ENCODE peak calls at places on chromosomes 6 and 20, in ten cellular contexts. O is astrocyte, N is NB4, T is AG10803, D is DND-41, P is BJ, W is cardiac muscle cell, I is cardiac fibroblast, U is left ventricle myocardium inferior, B is heart left ventricle. S is an unnamed sample.

GRCh38 chr6:28811873-28812272 is 111.9 kb downstream of the TRIM27 start:
- DNase-seq in N (peak), D (no peak), U (no peak), W (no peak), O (peak), I (peak), T (no peak), P (no peak), B (no peak), S (no peak)

GRCh38 chr20:37394543-37395410 is 48.8 kb downstream of the SRC start:
- DNase-seq in P (no peak), I (no peak), W (no peak), U (no peak), D (no peak), T (peak), N (peak), B (no peak), O (no peak), S (no peak)

GRCh38 chr20:34859367-34859766 is 13.3 kb downstream of the GGT7 start:
- DNase-seq in B (no peak), W (no peak), T (no peak), N (no peak), O (no peak), D (no peak), U (no peak), P (no peak), I (no peak), S (no peak)

GRCh38 chr6:136323431-136324112 is 33.9 kb upstream of the BCLAF1 start:
- DNase-seq in T (peak), D (no peak), O (peak), U (no peak), P (no peak), W (peak), B (no peak), N (no peak), I (no peak), S (no peak)

GRCh38 chr6:33927551-33927950 is 123.7 kb upstream of the MLN start:
- DNase-seq in D (no peak), O (peak), T (peak), I (peak), B (no peak), N (peak), W (peak), U (no peak), P (peak), S (peak)

GRCh38 chr6:170287371-170287876 is 3.5 kb downstream of the DLL1 start:
- DNase-seq in B (no peak), U (no peak), D (no peak), W (no peak), O (no peak), P (no peak), I (no peak), N (no peak), T (no peak), S (no peak)

GRCh38 chr20:5714261-5715041 is 35.8 kb upstream of the SHLD1 start:
- DNase-seq in W (peak), N (peak), O (no peak), D (peak), B (peak), U (no peak), I (peak), T (no peak), P (no peak), S (no peak)

GRCh38 chr6:119124079-119124824 is 45.8 kb upstream of the FAM184A start:
- DNase-seq in I (no peak), W (no peak), B (no peak), T (no peak), O (no peak), P (no peak), N (no peak), D (no peak), U (no peak), S (no peak)

GRCh38 chr6:112036088-112036637 is 17.7 kb upstream of the CCN6 start:
- DNase-seq in T (no peak), D (no peak), P (no peak), U (no peak), I (peak), B (no peak), O (no peak), N (no peak), W (no peak), S (no peak)

GRCh38 chr20:14860410-14860814 is 523.0 kb upstream of the FLRT3 start:
- DNase-seq in T (no peak), I (no peak), O (no peak), D (no peak), N (no peak), P (no peak), B (no peak), U (no peak), W (no peak), S (no peak)

GRCh38 chr20:17680128-17680835 is 1.8 kb downstream of the RRBP1 start:
- DNase-seq in B (peak), T (peak), W (peak), O (peak), D (peak), I (peak), U (peak), P (no peak), N (peak), S (peak)

GRCh38 chr20:9939231-9939630 is 95.6 kb upstream of the ANKEF1 start:
- DNase-seq in P (no peak), U (no peak), O (no peak), D (no peak), T (no peak), N (no peak), W (no peak), I (no peak), B (no peak), S (no peak)

GRCh38 chr6:109457596-109457996 is 2.0 kb upstream of the MICAL1 start:
- DNase-seq in N (no peak), W (no peak), I (no peak), T (peak), B (no peak), D (no peak), U (no peak), P (no peak), O (no peak), S (no peak)

GRCh38 chr6:109456710-109457595 is 1.4 kb upstream of the MICAL1 start:
- DNase-seq in I (peak), P (peak), D (no peak), U (peak), O (peak), W (peak), N (no peak), B (no peak), T (peak), S (peak)

GRCh38 chr6:109455502-109456282 is at the start of gene MICAL1:
- DNase-seq in D (peak), B (peak), U (peak), N (peak), W (peak), I (peak), T (peak), P (no peak), O (peak), S (peak)

GRCh38 chr6:109455161-109455501 is 441 bp downstream of the MICAL1 start:
- DNase-seq in U (no peak), T (no peak), W (no peak), N (peak), O (no peak), B (no peak), P (no peak), D (no peak), I (no peak), S (no peak)

DNA sequence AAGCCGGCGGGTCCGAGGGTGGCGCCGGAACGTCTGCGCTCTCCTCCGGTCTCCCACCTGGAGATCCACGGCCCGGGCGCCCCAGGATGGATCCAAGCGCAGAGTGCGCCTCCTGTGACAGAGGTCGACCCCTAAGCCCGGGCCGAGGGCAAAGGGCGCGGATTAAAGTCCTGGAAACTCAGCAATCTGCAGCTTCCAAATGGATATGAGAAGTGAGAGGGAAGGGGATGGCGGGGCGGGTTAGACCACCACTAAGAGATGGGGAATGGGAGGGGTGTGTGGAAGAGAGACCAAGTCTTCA is 661 bp upstream of the MICAL1 start:
- DNase-seq in I (no peak), O (no peak), T (no peak), N (no peak), W (no peak), U (no peak), B (no peak), P (no peak), D (no peak), S (no peak)
- H3K4me3 ChIP-seq in I (peak), O (peak), T (peak), N (no peak), W (peak), U (peak), B (peak), P (peak), D (peak), S (peak)

DNA sequence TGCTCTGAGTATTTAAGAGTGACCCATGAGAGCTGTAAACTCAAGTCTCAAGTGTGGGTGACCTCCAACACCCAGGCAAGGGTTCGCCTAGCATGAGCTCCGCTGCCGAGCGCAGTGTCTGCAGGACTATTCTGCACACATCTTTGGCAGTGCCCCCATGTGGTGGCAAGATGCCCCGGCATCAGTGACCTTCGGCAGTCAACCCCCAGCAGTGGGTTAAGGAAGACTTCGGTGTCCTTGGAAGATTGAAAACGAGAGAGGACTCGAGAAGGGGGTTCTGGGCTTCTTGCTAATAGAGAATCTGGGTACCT is 43.1 kb downstream of the RBM38 start:
- DNase-seq in O (no peak), W (no peak), U (no peak), P (no peak), B (no peak), T (no peak), N (peak), D (peak), I (no peak), S (no peak)
- TF ChIP-seq CTCF in O (no peak), W (no peak), U (peak), P (peak), B (no peak), T (no peak), N (peak), D (peak), I (no peak), S (no peak)

GRCh38 chr6:54846857-54847721 is 518 bp downstream of the FAM83B start:
- DNase-seq in D (no peak), U (no peak), I (no peak), N (no peak), B (no peak), T (no peak), W (peak), P (no peak), O (no peak), S (no peak)

GRCh38 chr6:54850061-54850460 is 3.5 kb downstream of the FAM83B start:
- DNase-seq in O (no peak), U (no peak), D (no peak), W (no peak), T (no peak), B (no peak), I (no peak), N (no peak), P (no peak), S (no peak)

GRCh38 chr6:54846243-54846856 is at the start of gene FAM83B:
- DNase-seq in N (no peak), O (no peak), I (no peak), D (no peak), B (no peak), W (peak), U (no peak), P (no peak), T (no peak), S (no peak)

GRCh38 chr6:54847799-54848597 is 1.4 kb downstream of the FAM83B start:
- DNase-seq in D (no peak), B (no peak), T (peak), O (peak), W (peak), U (no peak), N (no peak), I (peak), P (peak), S (peak)
- H3K4me3 ChIP-seq in D (no peak), B (no peak), T (no peak), O (no peak), W (no peak), U (no peak), N (no peak), I (no peak), P (no peak), S (no peak)

GRCh38 chr20:406200-407096 is 1.7 kb upstream of the RBCK1 start:
- DNase-seq in B (no peak), P (no peak), T (no peak), O (no peak), I (no peak), U (no peak), W (no peak), D (no peak), N (no peak), S (no peak)

GRCh38 chr20:409697-410559 is 1.8 kb downstream of the RBCK1 start:
- DNase-seq in T (no peak), D (peak), P (no peak), U (no peak), W (no peak), N (no peak), I (no peak), B (no peak), O (no peak), S (no peak)

GRCh38 chr20:407953-408842 is at the start of gene RBCK1:
- DNase-seq in I (peak), D (peak), W (peak), B (peak), O (peak), T (peak), U (peak), P (no peak), N (peak), S (peak)

GRCh38 chr20:408843-409696 is 971 bp downstream of the RBCK1 start:
- DNase-seq in U (no peak), W (no peak), I (no peak), B (no peak), D (peak), T (no peak), P (no peak), O (no peak), N (peak), S (no peak)

DNA sequence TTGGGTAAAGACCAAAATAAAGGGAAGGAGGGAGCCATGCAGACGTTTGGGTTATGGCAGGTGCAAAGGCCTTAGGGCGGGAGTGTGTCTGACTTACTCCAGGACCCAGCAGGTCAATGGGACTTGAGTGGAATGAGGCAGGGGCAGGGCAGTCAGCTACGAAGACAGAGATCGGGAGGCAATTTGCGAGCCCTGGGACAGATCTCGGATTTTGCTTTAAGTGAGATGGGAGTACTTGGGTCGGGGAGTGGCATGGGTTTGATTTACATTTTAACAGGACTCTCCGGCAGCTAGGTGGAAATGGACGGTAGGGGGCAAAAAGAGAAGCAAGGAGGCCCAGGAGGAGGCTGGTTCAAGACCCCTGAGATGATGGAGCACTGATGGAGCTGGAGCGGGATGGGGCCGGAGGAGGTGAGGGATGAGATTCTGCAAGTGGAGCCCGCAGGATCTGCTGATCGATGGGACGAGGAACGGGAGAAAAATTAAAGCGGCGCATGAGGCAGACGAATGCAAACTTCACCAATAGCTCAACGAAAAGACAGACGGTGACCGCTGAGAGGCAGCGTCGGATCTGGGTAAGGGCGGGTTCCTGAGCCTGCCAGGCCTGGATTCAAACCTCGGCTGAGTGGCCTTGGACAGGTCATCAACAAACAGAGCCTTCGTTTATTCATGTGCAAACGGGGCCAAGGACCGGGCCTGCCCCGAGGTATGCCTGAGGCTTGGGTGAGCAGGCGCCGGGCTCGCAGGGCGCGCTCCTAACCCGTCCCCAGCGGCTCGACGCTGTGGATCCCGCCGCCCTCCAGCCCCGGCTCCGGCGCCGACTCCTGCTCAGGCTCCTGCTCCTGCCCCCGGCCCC is 774 bp upstream of the RBCK1 start:
- DNase-seq in O (peak), P (no peak), W (peak), B (peak), U (peak), T (peak), I (peak), N (peak), D (peak), S (peak)
- TF ChIP-seq CTCF in O (peak), P (peak), W (peak), B (peak), U (peak), T (peak), I (peak), N (peak), D (peak), S (peak)

DNA sequence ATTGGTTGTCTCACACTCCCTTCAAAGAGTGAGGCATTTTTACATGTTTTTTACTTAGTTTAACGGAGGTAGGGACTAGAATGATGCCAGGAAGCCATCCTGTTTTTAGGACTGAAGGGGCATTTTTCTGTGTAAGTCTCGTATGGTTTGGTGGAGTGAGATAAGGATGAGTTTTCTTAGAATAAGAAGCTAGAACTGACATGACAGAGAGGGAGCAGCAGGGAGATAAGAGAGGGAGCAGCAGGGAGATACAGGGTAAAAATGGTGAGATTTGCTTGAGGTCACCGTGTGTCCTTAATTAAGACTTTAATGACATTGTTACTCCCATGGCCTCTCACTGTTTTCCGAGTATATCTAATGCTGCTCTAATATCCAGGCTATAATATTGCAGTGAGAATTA is 360.8 kb downstream of the NRN1 start:
- DNase-seq in N (no peak), P (no peak), U (no peak), W (no peak), D (no peak), T (no peak), I (no peak), B (no peak), O (no peak), S (no peak)
- H3K4me3 ChIP-seq in N (no peak), P (no peak), U (no peak), W (no peak), D (no peak), T (no peak), I (no peak), B (no peak), O (no peak), S (no peak)

GRCh38 chr6:15904651-15905376 is 224.1 kb upstream of the MYLIP start:
- DNase-seq in N (peak), P (no peak), U (no peak), W (no peak), B (no peak), I (no peak), T (no peak), O (no peak), D (no peak), S (no peak)
- TF ChIP-seq CTCF in N (no peak), P (no peak), U (no peak), W (no peak), B (no peak), I (no peak), T (no peak), O (no peak), D (no peak), S (no peak)

GRCh38 chr6:7786206-7786605 is 60.3 kb downstream of the BMP6 start:
- DNase-seq in D (no peak), W (no peak), I (no peak), N (no peak), U (no peak), O (no peak), P (no peak), B (no peak), T (peak), S (no peak)
- H3K4me3 ChIP-seq in D (no peak), W (no peak), I (no peak), N (no peak), U (no peak), O (no peak), P (no peak), B (no peak), T (no peak), S (no peak)

GRCh38 chr6:41723936-41724637 is 11.3 kb downstream of the TFEB start:
- DNase-seq in O (no peak), P (no peak), W (no peak), D (no peak), I (no peak), T (no peak), N (peak), U (no peak), B (no peak), S (no peak)

GRCh38 chr6:41721396-41721795 is 14.0 kb downstream of the TFEB start:
- DNase-seq in O (no peak), I (no peak), T (no peak), D (no peak), B (no peak), N (no peak), W (no peak), U (no peak), P (no peak), S (no peak)

GRCh38 chr6:41724638-41725501 is 10.5 kb downstream of the TFEB start:
- DNase-seq in D (no peak), I (no peak), B (no peak), O (no peak), W (no peak), N (no peak), U (no peak), T (peak), P (no peak), S (peak)

GRCh38 chr6:41720783-41721182 is 14.6 kb downstream of the TFEB start:
- DNase-seq in T (no peak), U (no peak), N (no peak), D (no peak), I (no peak), W (no peak), B (no peak), P (no peak), O (no peak), S (no peak)

DNA sequence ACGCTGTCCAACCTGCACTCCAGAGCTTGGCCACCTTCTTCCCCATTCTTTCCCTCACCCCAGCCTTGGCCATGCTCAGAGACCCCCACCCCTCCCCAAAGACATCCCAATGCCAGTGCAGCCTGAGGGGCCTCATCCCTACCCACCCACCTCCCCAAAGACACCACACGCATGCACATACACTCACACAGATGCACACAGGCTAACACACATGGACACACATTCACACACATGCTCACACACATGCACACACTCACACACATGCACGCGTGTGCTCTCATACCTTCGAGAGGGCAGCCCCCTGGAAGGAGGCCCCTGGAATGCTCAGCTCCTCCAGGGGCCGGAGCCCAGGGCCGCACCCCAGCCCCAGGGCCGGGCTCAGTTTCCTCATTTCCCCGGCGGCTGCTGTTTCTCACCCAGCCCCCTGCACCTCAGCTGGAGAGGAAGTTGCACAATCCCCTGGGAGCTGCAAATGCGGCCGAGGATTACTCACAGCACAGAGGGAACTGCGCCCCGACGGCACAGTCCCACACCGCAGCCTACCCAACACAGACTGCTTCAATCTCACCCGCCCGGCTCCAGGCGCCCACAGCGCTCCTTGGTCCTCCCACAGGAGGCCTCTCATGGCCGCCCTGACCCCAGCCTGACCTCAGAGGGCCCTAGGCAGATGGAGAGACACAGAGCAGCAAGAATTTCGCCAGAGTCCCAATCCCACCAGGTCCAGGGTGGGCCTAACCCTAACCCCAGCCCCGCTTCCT is 12.1 kb downstream of the TFEB start:
- DNase-seq in U (peak), I (peak), P (peak), B (peak), W (peak), T (peak), O (peak), D (peak), N (peak), S (peak)
- TF ChIP-seq CTCF in U (peak), I (peak), P (peak), B (peak), W (no peak), T (peak), O (no peak), D (no peak), N (no peak), S (no peak)